ENCODE peak calls at places on chromosomes 2 and 18, in five cellular contexts. Z is spleen, N is sigmoid colon, C is GM12878, O is K562. R is an unnamed sample.

GRCh38 chr2:201471732-201472395 is 20.3 kb downstream of the STRADB start:
- DNase-seq in Z (no peak), N (no peak), C (no peak), O (no peak), R (no peak)

GRCh38 chr2:230668939-230669303 is 43.7 kb upstream of the CAB39 start:
- DNase-seq in Z (no peak), N (no peak), C (peak; percentile 65), O (no peak), R (no peak)

GRCh38 chr2:132645176-132645575 is 24.8 kb downstream of the LYPD1 start:
- DNase-seq in Z (no peak), N (no peak), C (no peak), O (no peak), R (no peak)

GRCh38 chr2:225616372-225616771 is 216.9 kb downstream of the NYAP2 start:
- DNase-seq in Z (no peak), N (no peak), C (no peak), O (no peak), R (no peak)

GRCh38 chr2:239116456-239117246 is 268.8 kb downstream of the TWIST2 start:
- DNase-seq in Z (no peak), N (no peak), C (no peak), O (no peak), R (no peak)

GRCh38 chr18:2681993-2682603 is 26.6 kb downstream of the SMCHD1 start:
- DNase-seq in Z (no peak), N (no peak), C (no peak), O (no peak), R (no peak)

GRCh38 chr2:109030870-109031480 is 42.0 kb upstream of the EDAR start:
- DNase-seq in Z (no peak), N (no peak), C (no peak), O (peak; percentile 12), R (no peak)

GRCh38 chr2:38601463-38602135 is 1.1 kb downstream of the HNRNPLL start:
- DNase-seq in Z (no peak), N (no peak), C (no peak), O (no peak), R (no peak)

GRCh38 chr2:233346930-233347329 is 7.4 kb upstream of the DGKD start:
- DNase-seq in Z (no peak), N (no peak), C (no peak), O (no peak), R (no peak)

GRCh38 chr18:77222464-77222863 is 27.2 kb upstream of the GALR1 start:
- DNase-seq in Z (no peak), N (no peak), C (no peak), O (no peak), R (no peak)

GRCh38 chr2:17084882-17085281 is 419.2 kb upstream of the CYRIA start:
- DNase-seq in Z (no peak), N (no peak), C (no peak), O (no peak), R (no peak)

DNA sequence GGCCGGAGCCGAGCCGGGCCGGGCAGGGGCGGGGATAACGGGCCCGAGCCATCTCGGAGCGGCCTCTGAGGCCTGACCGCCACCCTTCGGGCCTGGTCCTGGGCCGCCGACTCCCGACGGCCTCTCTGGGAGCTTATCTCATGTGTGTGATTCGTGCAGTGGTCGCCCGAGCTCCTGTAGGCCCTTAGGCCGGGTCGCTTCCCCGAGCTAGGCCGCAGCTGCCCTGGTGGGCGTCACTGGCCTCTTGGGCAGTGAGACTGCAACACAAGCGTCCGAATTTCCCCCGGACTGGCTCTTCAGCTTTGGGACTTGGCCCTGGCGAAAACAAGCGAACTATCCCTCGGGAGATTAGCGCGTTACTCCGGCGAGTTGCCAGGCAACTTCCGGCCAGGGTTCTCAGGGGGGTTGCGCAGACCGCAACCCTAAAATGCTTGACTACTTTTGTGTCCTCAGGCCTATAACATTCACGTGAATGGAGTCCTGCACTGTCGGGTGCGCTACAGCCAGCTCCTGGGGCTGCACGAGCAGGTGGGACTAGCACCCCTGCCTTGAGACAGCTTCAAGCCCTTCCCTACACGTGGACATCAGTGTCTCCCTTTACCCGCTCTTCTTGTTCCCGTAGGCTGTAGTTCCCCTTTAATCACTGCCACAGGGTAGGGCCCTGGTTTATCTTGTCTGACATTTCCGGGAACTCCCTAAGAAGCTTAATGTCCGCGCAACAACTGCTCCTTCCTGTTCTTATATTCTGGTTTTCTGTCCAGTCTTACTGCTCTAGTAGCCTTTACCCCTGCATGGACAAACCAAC is 602 bp downstream of the SNX17 start:
- DNase-seq in Z (no peak), N (peak; percentile 77), C (peak; percentile 32), O (peak; percentile 73), R (peak; percentile 26)
- TF ChIP-seq POLR2A in Z (no peak), N (no peak), C (peak; percentile 54), O (peak; percentile 15), R (peak; percentile 69)

DNA sequence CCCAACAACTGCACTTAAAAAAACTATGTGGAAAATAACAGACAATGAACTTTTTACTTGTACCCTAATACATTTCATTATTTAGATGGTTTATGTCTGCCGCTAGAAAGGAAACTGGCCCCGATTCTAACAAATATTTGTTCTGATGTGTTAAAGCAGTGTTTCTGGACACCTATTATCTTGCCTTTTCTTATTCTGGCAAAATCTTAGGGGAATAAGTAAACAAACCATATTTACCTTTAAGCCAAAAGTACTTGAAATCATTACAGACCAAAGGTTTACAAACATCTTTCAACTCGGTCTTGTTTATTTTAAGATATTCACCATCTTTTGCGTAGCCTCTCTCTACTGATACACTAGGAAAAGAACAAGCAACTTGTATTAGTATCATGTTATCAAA is 11.8 kb upstream of the DLX1 start:
- DNase-seq in Z (no peak), N (no peak), C (no peak), O (no peak), R (no peak)
- TF ChIP-seq POLR2AphosphoS5 in Z (no peak), N (no peak), C (no peak), O (no peak), R (no peak)

GRCh38 chr2:70087703-70088507 is 628 bp downstream of the PCBP1 start:
- DNase-seq in Z (peak; percentile 93), N (peak; percentile 84), C (no peak), O (peak; percentile 77), R (no peak)

GRCh38 chr2:70084973-70085710 is 2.1 kb upstream of the PCBP1 start:
- DNase-seq in Z (peak; percentile 84), N (peak; percentile 66), C (peak; percentile 76), O (peak; percentile 41), R (no peak)

GRCh38 chr2:70086838-70087702 is at the start of gene PCBP1:
- DNase-seq in Z (peak; percentile 98), N (peak; percentile 98), C (peak; percentile 84), O (peak; percentile 95), R (peak; percentile 82)

GRCh38 chr2:70085711-70086277 is 1.5 kb upstream of the PCBP1 start:
- DNase-seq in Z (no peak), N (peak; percentile 24), C (no peak), O (no peak), R (no peak)

DNA sequence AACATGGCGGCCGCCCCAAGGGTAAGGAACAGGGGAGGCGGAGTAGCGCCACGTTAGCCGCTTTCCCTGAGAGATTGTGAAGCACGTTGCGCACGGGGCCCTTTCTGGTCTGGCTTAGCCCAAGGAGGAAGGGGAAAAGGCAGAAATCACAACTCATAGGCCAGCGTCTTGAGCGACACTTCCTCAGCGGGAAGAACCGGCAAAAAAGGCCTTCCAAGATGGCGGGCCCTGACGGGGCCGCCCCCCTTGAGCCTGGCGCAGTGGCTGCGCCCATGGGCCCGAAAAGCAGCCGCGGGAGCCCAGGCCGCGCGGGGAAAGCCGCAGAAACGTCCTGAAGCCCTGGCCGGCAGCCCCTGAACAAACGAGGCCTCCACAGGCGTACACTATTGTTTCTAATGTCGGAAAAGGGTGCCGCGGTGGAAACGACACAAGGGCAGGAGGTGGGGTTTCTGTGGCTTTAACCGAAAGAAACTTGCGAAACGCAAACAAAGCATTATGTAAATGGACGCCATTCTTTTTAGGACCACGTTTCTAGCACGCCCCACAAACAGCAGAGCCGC is 919 bp upstream of the PCBP1 start:
- DNase-seq in Z (peak; percentile 95), N (peak; percentile 87), C (peak; percentile 77), O (peak; percentile 65), R (no peak)
- TF ChIP-seq POLR2A in Z (no peak), N (no peak), C (peak; percentile 77), O (peak; percentile 79), R (peak; percentile 88)

GRCh38 chr2:70514612-70515055 is 39.0 kb downstream of the TGFA start:
- DNase-seq in Z (no peak), N (no peak), C (no peak), O (no peak), R (no peak)
- TF ChIP-seq POLR2AphosphoS5 in Z (no peak), N (no peak), C (no peak), O (no peak), R (no peak)

GRCh38 chr18:74230922-74231714 is 60.6 kb downstream of the CYB5A start:
- DNase-seq in Z (no peak), N (no peak), C (no peak), O (no peak), R (no peak)
- TF ChIP-seq POLR2A in Z (no peak), N (no peak), C (no peak), O (no peak), R (no peak)

GRCh38 chr18:62523631-62524442 is 1.0 kb downstream of the ZCCHC2 start:
- DNase-seq in Z (peak; percentile 93), N (peak; percentile 82), C (no peak), O (peak; percentile 12), R (no peak)
- TF ChIP-seq POLR2AphosphoS5 in Z (peak; percentile 39), N (no peak), C (no peak), O (no peak), R (no peak)

DNA sequence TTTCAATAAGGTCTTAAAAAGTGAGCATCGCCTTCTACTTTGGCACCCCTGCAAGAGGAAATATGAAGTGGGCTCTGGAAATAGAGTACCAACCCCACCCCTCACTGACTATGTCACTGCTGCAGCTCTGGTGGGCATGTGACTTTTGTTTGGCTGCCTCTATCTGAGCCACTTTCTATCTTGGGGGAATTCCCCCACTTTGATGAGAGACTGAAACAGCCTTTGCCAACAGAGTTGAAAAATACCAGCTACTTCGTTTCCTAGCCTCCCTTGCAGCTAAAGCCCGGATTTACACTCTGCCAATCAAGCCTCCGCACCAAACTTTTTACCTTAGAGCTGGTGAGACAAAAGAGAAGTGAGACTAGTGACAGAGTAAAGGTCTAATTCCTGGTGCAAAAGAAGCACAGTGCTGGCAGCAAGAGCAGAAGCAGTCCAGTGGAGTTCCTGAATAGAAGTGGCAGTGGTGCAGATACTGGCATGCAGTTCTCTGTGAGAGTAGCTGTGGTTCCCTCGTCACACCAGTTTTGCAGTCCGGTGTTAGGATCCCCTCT is 12.0 kb upstream of the GALNT14 start:
- DNase-seq in Z (no peak), N (no peak), C (no peak), O (no peak), R (no peak)
- TF ChIP-seq POLR2A in Z (no peak), N (no peak), C (no peak), O (no peak), R (no peak)